ENCODE peak calls at places on chromosomes 6 and 20, in six cellular contexts. A is trophoblast cell, C is mesenchymal stem cell, K is IMR-90, X is mesendoderm, P is H9. G is an unnamed sample.

GRCh38 chr6:11772109-11772830 is 6.3 kb downstream of the ADTRP start:
- DNase-seq in A (peak), C (peak), K (peak), X (peak), P (no peak), G (no peak)

GRCh38 chr6:3742426-3743344 is 8.8 kb downstream of the PXDC1 start:
- DNase-seq in A (peak), C (peak), K (peak), X (peak), P (peak), G (peak)

GRCh38 chr6:168255283-168255881 is 64.2 kb downstream of the DACT2 start:
- DNase-seq in A (no peak), C (no peak), K (no peak), X (no peak), P (no peak), G (no peak)

GRCh38 chr6:26172496-26172958 is 85.3 kb downstream of the HFE start:
- DNase-seq in A (peak), C (peak), K (peak), X (peak), P (no peak), G (no peak)

GRCh38 chr6:44036699-44037101 is 90.6 kb downstream of the MRPL14 start:
- DNase-seq in A (no peak), C (no peak), K (no peak), X (no peak), P (no peak), G (no peak)

GRCh38 chr20:41573955-41574354 is 44.2 kb downstream of the CHD6 start:
- DNase-seq in A (no peak), C (no peak), K (no peak), X (peak), P (no peak), G (no peak)

GRCh38 chr6:113758214-113758613 is 98.9 kb upstream of the MARCKS start:
- DNase-seq in A (no peak), C (no peak), K (no peak), X (no peak), P (no peak), G (no peak)

GRCh38 chr20:11982289-11982957 is 64.7 kb downstream of the BTBD3 start:
- DNase-seq in A (no peak), C (no peak), K (no peak), X (no peak), P (no peak), G (no peak)

GRCh38 chr6:26045046-26045938 is 41.9 kb upstream of the HFE start:
- DNase-seq in A (peak), C (no peak), K (peak), X (peak), P (no peak), G (peak)

GRCh38 chr20:64069614-64070243 is 6.7 kb downstream of the TCEA2 start:
- DNase-seq in A (peak), C (no peak), K (no peak), X (peak), P (peak), G (peak)

GRCh38 chr20:32652739-32653526 is 20.8 kb downstream of the C20orf203 start:
- DNase-seq in A (peak), C (peak), K (peak), X (peak), P (peak), G (peak)

GRCh38 chr6:39199976-39200375 is 29.3 kb downstream of the KCNK5 start:
- DNase-seq in A (no peak), C (no peak), K (no peak), X (no peak), P (no peak), G (no peak)

GRCh38 chr6:41344865-41345264 is 9.5 kb downstream of the NCR2 start:
- DNase-seq in A (no peak), C (no peak), K (no peak), X (no peak), P (no peak), G (no peak)

GRCh38 chr20:25858495-25859425 is 162.1 kb upstream of the ZNF337 start:
- DNase-seq in A (no peak), C (no peak), K (no peak), X (no peak), P (no peak), G (no peak)

GRCh38 chr6:75196051-75196743 is 9.7 kb downstream of the COL12A1 start:
- DNase-seq in A (no peak), C (peak), K (peak), X (no peak), P (no peak), G (no peak)

GRCh38 chr6:142009647-142010046 is 123.1 kb upstream of the GJE1 start:
- DNase-seq in A (peak), C (peak), K (peak), X (no peak), P (no peak), G (no peak)

GRCh38 chr6:10522929-10523573 is 1.9 kb downstream of the GCNT2 start:
- DNase-seq in A (no peak), C (no peak), K (no peak), X (peak), P (peak), G (no peak)

GRCh38 chr6:14274552-14275492 is 157.2 kb downstream of the CD83 start:
- DNase-seq in A (peak), C (no peak), K (no peak), X (no peak), P (peak), G (no peak)
- H3K18ac ChIP-seq in A (no peak), C (no peak), K (no peak), X (no peak), P (peak), G (peak)

GRCh38 chr6:144402750-144403149 is 117.6 kb downstream of the UTRN start:
- DNase-seq in A (no peak), C (no peak), K (no peak), X (no peak), P (no peak), G (no peak)
- H3K18ac ChIP-seq in A (no peak), C (no peak), K (no peak), X (no peak), P (no peak), G (no peak)

DNA sequence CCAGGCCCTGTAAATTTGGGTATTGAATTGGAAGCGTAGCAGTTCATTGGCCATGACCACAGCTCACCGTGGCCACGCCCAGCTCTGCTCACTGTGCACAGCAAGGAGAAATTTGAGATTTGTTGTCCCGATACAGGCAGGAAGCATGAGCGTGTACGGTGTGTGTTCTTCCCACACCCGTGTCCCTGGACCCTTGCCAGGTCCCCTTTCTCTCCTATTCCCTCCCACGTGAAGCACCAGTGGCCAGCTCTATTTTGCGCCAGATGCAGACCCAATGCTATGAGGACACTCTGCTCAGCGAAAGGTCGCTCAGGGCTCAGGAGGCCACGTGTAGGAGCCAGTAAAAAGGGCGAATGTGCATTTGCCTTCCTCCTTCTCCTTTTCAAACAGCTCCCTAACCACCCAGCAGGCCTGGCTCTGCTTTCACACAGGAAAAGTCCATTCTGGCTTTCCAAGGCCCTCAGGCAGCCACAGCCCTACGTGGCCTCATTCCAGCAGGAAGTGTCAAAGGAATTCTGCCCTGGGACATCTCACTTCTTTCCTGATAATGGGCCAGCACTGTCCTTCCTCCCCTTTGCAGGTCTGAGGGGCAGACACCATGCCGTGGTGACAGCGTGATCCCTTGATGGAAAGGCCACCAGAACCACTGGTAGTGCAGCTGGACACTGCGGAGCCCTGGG is 499.2 kb upstream of the CDH4 start:
- DNase-seq in A (peak), C (no peak), K (no peak), X (peak), P (no peak), G (no peak)
- H3K18ac ChIP-seq in A (no peak), C (no peak), K (no peak), X (no peak), P (peak), G (peak)

GRCh38 chr6:158762787-158763439 is 56.3 kb downstream of the EZR start:
- DNase-seq in A (no peak), C (no peak), K (no peak), X (peak), P (no peak), G (no peak)

GRCh38 chr6:158759966-158760617 is 59.1 kb downstream of the EZR start:
- DNase-seq in A (no peak), C (no peak), K (no peak), X (no peak), P (no peak), G (no peak)

GRCh38 chr6:158758941-158759479 is 60.2 kb downstream of the EZR start:
- DNase-seq in A (peak), C (no peak), K (no peak), X (no peak), P (no peak), G (no peak)

GRCh38 chr6:158761746-158762145 is 57.4 kb downstream of the EZR start:
- DNase-seq in A (no peak), C (no peak), K (no peak), X (no peak), P (no peak), G (no peak)

DNA sequence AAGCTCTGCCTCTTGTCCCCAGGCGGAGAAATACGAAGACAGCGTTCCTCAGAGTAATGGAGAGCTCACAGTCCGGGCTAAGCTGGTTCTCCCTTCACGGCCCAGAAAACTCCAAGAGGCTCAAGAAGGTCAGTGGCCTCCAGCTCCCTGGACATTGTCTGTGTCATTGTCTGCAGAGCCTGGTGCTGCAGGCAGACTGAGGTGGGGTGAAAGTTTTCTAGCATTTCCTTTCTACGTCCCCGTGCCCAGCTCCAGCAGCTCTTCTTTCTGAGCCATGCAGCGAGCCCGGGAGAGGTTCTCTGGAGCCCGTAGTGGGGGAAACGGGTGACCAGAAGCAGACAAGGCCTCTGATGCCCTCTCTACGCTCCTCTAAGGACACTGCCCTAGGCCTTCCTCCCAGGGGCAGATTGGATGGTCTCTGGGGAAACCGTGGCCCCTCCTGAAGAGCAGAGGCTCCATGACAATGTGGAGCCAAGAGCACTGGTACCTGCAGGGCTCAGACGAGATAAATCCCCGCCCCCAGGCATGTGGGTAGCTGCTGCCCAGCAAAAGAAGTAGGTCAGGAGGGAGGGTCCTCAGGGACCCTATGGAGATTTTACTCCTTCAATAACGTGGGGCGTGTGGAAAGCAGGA is 58.4 kb downstream of the EZR start:
- DNase-seq in A (peak), C (no peak), K (no peak), X (no peak), P (no peak), G (no peak)
- H3K18ac ChIP-seq in A (no peak), C (no peak), K (no peak), X (no peak), P (no peak), G (peak)

DNA sequence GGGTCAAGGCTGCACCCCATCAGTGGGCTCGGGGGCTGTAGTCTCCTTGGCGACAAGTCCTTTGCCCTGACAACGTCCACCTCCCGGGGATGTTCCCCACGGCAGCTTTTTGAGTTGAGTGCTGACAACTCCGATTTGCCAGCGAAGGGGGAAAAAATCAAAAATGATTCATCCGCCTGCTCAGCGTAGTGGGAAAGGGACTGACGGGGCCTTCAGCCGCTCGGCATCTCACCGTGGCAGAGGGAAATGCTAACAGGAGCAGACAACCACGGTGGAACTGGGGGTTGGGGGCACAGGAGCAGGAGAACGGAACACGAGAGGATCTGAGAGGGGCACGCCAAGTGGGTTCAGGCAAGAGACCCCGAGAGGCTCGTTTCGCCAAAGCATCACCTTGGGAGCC is 173.7 kb downstream of the TFAP2C start:
- DNase-seq in A (no peak), C (no peak), K (no peak), X (no peak), P (no peak), G (no peak)
- H3K18ac ChIP-seq in A (no peak), C (no peak), K (no peak), X (no peak), P (no peak), G (peak)

DNA sequence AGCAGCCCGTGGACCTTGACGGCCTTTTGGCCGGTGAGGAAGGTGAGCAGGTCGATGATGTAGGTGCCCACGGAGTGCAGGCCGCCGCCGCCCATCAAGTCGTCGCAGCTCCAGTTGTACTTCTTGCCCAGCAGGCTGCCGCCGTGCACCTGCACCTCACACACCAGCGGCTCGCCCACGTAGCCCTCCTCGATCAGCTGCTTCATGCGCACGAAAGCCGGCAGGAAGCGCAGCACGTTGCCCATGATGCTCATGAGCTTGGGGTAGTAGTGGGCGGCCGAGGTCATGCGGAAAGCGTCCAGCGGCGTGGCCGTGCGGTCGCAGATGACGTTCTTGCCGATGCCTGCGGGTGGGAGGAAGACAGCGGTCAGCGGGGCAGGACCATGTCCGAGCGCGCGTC is 37.0 kb upstream of the TBC1D7 start:
- DNase-seq in A (no peak), C (no peak), K (no peak), X (no peak), P (no peak), G (no peak)
- H3K18ac ChIP-seq in A (no peak), C (no peak), K (no peak), X (no peak), P (no peak), G (peak)

DNA sequence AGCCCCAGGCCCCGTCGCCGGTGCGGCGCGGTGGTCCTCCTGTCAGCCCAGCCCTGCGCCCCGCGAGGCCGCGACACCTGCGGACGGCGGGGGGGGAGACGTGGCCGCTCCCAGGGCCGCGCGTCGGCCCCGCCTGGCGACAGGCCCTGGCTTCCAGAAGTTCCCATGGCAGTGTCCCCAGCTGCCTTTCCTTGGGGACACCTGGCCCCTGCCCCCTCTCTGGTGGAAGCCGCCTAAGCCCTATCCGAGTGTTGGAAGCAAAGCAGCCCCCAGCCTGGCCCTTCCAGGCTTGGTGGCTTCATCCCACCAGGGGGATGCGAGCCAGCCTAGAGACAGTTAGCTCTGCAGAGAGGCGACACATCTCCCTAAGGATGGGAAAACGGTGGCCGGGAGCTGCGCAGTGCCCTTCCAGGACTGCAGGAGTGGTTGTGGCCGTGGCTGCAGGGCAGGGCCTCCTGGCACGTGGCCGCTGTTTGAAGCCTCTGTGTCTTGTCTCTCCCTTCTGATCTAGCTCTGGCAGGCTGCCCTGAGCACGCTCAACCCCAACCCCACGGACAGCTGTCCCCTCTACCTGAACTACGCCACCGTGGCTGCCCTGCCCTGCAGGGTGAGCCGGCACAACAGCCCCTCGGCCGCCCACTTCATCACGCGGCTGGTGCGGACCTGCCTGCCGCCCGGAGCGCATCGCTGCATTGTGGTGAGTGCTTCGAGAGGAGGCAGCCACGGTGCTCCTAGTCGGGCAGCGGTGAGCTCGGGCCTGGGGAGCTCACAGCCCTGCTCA is 816 bp downstream of the NPEPL1 start:
- DNase-seq in A (no peak), C (peak), K (no peak), X (peak), P (peak), G (peak)
- H3K18ac ChIP-seq in A (peak), C (peak), K (no peak), X (peak), P (no peak), G (peak)

DNA sequence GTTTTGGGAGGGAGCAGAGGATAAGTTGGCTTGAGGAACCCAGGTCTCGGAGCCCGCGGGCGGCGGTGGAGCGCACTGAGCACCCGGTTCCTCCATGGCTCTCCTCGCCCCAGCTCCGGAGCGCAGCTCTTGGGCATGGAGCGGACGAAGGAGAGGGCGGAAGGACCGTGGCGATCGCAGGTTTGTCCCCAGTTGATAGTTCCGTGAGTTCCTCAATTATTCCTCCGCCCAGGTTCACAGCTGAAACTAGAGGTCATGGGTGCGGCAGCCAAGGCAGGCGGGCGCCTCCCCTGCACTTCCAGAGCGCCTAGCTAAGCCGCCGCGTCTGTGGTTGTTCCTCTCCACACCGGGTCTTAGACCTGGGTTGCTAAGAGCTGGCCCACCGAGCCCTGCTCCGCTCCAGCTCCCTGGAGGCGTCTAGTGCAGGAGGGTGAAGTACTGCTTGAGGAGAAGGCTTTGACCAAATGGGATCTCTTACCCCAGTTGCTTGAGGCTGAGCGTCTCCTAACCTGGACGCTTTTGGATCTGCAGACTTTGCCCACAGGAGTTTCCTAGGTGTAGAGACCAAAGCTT is at the start of gene HTR1B:
- DNase-seq in A (no peak), C (peak), K (peak), X (peak), P (peak), G (peak)
- H3K18ac ChIP-seq in A (no peak), C (peak), K (no peak), X (no peak), P (no peak), G (peak)

DNA sequence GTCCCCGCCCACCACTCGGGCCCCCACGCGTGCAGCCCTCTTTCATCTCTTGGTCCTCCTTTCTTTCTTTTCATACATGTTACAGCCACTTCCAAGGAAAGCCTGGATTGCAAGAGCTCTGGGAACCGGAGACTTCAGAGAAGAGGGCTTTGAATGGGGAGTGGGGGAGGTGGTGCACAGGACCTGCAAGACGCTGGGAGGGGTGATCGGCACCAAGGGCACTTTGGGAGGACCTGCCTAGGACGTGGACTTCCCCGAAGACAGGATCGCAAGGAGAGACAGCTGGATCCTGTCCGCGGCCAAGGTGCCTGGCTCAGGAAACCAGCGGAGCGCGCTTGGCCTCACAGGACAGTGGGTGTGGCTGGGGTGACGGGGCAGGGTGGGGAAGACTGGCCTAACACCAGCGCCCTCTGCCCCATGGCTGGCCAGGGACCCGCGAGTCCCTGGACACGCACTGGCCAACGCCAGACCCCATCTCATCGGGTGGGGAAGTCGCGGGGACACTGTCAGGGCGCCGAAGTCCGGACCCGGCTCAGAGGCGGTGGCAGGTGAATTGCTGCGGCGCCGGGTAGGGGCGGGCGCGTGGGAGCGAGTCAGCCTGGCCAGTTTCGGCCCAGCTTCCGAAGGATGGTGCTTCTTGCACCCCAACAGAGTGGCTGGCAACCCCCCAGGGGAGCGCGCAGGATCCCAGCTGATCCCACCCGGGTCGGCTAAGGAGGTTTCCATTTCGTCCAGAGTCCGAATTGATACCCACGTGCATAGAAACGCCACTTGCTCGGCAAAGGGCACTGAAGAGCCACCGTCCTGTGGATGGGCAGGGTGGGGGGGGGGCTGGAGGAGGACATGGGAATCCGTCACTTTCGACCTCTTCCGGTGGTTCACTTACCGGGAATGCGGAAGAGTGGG is 714 bp upstream of the THBD start:
- DNase-seq in A (peak), C (no peak), K (no peak), X (peak), P (peak), G (peak)
- H3K18ac ChIP-seq in A (no peak), C (peak), K (no peak), X (no peak), P (no peak), G (no peak)